ENCODE peak calls at places on chromosomes 6 and 20, in eight cellular contexts. A is A549, C is SK-N-SH, J is K562, L is H1, Z is GM12878, F is IMR-90, T is HepG2. U is an unnamed sample.

GRCh38 chr20:5214826-5215225 is 88.0 kb downstream of the CDS2 start:
- DNase-seq in J (no peak), A (no peak), F (no peak), L (no peak), C (no peak), Z (no peak), T (no peak), U (peak)

GRCh38 chr20:6071162-6071695 is 17.4 kb upstream of the LRRN4 start:
- DNase-seq in A (no peak), T (no peak), Z (no peak), J (no peak), L (no peak), C (no peak), F (no peak), U (no peak)

GRCh38 chr6:134740473-134741192 is 209.3 kb downstream of the ALDH8A1 start:
- DNase-seq in Z (no peak), L (no peak), C (peak), A (peak), F (peak), T (no peak), J (no peak), U (no peak)

GRCh38 chr6:139296927-139297326 is 5.1 kb upstream of the TXLNB start:
- DNase-seq in J (no peak), F (peak), C (no peak), Z (no peak), L (no peak), T (no peak), A (no peak), U (no peak)

GRCh38 chr20:47817573-47817972 is 32.3 kb upstream of the SULF2 start:
- DNase-seq in F (no peak), Z (no peak), J (no peak), L (no peak), C (no peak), A (no peak), T (no peak), U (no peak)

GRCh38 chr20:45329497-45330319 is 18.5 kb downstream of the SDC4 start:
- DNase-seq in C (no peak), F (no peak), A (no peak), Z (no peak), L (no peak), T (no peak), J (no peak), U (no peak)

GRCh38 chr6:144314003-144314485 is 28.9 kb downstream of the UTRN start:
- DNase-seq in Z (no peak), L (no peak), T (no peak), J (no peak), C (no peak), F (peak), A (no peak), U (no peak)

GRCh38 chr6:143027058-143027457 is 33.6 kb upstream of the AIG1 start:
- DNase-seq in L (peak), C (no peak), J (no peak), Z (no peak), T (peak), A (peak), F (peak), U (peak)

GRCh38 chr6:168417158-168417557 is 23.8 kb upstream of the SMOC2 start:
- DNase-seq in Z (no peak), L (no peak), A (no peak), F (no peak), T (peak), J (no peak), C (no peak), U (no peak)

GRCh38 chr6:161228911-161229591 is 44.8 kb downstream of the AGPAT4 start:
- DNase-seq in J (no peak), L (no peak), F (peak), Z (no peak), C (no peak), T (no peak), A (no peak), U (no peak)

GRCh38 chr6:111683749-111684267 is 78.1 kb upstream of the TRAF3IP2 start:
- DNase-seq in J (no peak), F (peak), A (no peak), C (no peak), L (no peak), Z (no peak), T (no peak), U (no peak)

GRCh38 chr20:44019638-44020335 is 105.1 kb downstream of the TOX2 start:
- DNase-seq in C (no peak), J (no peak), T (no peak), F (peak), Z (no peak), L (no peak), A (no peak), U (no peak)

GRCh38 chr20:51562334-51563140 is 20.0 kb upstream of the NFATC2 start:
- DNase-seq in L (no peak), Z (no peak), C (peak), A (peak), F (peak), T (no peak), J (peak), U (peak)

GRCh38 chr20:51562027-51562333 is 19.5 kb upstream of the NFATC2 start:
- DNase-seq in L (no peak), Z (no peak), A (no peak), F (peak), C (no peak), T (no peak), J (no peak), U (no peak)

GRCh38 chr20:51563141-51563596 is 20.6 kb upstream of the NFATC2 start:
- DNase-seq in Z (no peak), T (no peak), J (no peak), A (no peak), F (no peak), L (no peak), C (no peak), U (no peak)

GRCh38 chr20:51560042-51560441 is 17.5 kb upstream of the NFATC2 start:
- DNase-seq in L (no peak), J (no peak), T (no peak), F (no peak), A (no peak), Z (no peak), C (no peak), U (no peak)

GRCh38 chr20:51560550-51561307 is 18.2 kb upstream of the NFATC2 start:
- DNase-seq in Z (no peak), J (no peak), T (no peak), C (no peak), A (no peak), L (no peak), F (peak), U (no peak)
- TF ChIP-seq USF2 in Z (no peak), J (no peak), T (peak), C (no peak), A (no peak), L (no peak), F (no peak), U (no peak)

DNA sequence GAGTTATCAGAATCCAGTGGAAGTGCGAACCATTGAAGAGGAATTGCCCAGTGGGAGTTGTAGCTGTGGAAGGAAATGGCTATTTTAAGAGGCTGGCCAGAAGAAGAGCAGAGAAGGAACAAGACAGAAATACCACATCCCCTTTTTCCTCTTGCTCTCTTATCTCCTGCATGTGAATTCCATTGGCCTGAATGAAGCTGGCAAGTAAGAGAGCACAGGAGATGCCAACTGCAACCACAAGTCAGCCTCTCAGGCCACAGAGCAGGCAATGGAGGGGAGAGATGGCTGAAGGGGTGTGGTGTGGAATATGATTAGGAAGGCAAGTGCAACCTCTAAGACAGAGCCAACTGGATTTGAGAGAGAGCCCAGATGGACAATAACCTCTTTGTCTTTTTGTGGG is 362.7 kb upstream of the IMPG1 start:
- DNase-seq in T (no peak), F (no peak), A (no peak), Z (no peak), L (no peak), C (no peak), J (no peak), U (no peak)
- TF ChIP-seq USF2 in T (no peak), F (no peak), A (no peak), Z (no peak), L (no peak), C (no peak), J (no peak), U (no peak)

DNA sequence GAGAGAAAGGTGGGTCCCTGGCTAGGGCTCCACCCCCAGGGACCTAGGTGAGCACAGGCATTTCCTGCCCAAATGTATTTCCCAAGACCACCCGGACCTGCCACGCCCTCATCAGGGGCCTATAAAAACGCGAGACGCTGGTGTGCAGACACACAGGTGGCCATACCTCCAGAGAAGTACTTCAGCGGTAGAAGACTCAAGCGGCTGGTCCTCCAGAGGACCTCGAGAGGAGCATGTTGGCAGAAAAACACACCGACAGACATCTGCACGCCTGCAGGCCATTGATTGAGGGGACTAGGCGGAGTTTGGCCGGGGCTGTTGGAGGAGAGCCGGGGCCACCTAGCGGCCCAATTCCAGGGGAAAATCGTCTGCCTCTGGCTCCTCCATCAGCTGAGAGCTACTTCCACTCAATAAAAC is 695.8 kb upstream of the MMS22L start:
- DNase-seq in J (no peak), L (no peak), F (no peak), Z (no peak), C (no peak), A (peak), T (peak), U (peak)
- TF ChIP-seq USF2 in J (no peak), L (no peak), F (no peak), Z (no peak), C (no peak), A (no peak), T (no peak), U (no peak)

DNA sequence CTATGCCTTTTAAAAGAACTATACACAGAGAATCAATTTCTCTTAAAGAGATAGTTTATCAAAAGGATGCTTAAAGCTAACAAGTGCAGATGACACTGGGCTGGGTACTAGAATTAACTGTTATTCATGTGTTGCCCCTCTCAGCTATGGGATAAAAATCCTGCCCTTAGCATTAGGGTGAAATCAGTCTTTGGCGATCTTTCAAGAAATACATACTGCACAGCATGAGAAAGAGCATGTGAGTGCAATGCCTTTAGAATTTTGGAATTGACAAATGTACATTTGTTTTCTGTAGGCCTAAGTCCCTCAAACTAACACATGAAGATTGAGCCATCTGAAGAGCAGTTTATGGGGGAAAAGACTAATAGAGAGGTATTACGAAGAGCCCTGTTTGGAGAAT is 115.4 kb downstream of the ZFP64 start:
- DNase-seq in L (no peak), F (peak), C (peak), J (no peak), Z (no peak), A (no peak), T (no peak), U (no peak)
- TF ChIP-seq USF2 in L (no peak), F (no peak), C (no peak), J (no peak), Z (no peak), A (no peak), T (no peak), U (no peak)

GRCh38 chr6:15132854-15133670 is 112.8 kb upstream of the JARID2 start:
- DNase-seq in A (peak), Z (no peak), T (peak), J (no peak), C (no peak), F (peak), L (no peak), U (no peak)
- TF ChIP-seq USF2 in A (no peak), Z (no peak), T (no peak), J (no peak), C (no peak), F (no peak), L (no peak), U (no peak)

DNA sequence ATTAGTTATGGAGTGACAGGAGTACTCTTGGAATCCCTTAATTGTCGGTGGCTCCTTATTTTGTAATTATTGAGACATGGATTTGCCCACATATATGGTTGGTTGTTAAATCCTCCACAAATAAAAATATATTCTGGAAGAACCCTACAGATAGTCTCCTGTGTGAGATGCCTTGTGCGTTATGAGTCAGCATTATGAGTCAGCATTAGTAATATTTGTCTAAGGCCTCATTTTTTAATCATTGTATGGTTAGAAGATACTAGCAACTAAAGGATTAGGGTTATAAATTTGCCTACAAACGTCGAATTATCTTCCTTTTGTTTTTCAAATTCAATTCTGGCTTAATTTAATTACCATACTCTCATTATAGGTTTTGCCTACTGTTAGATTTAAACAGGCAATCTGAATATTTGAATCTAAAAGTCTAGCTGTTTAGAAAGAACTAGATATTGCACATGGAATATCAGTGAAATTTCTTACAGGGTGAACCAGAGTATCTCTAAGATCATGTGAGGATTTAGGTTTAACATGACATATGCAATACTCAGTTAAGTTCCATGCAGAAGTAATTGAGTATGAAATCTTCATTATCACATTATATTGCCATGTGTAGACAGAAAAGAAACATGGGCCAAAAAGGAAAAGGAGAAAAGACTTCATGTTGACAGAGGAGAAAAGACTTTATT is 5.9 kb downstream of the C6orf58 start:
- DNase-seq in A (peak), T (peak), J (no peak), F (peak), C (no peak), Z (no peak), L (no peak), U (no peak)
- TF ChIP-seq USF2 in A (no peak), T (no peak), J (no peak), F (no peak), C (no peak), Z (no peak), L (no peak), U (no peak)

GRCh38 chr6:159844737-159845645 is 44.9 kb downstream of the PNLDC1 start:
- DNase-seq in F (no peak), Z (no peak), J (no peak), A (no peak), T (no peak), L (no peak), C (no peak), U (no peak)
- TF ChIP-seq USF2 in F (no peak), Z (no peak), J (no peak), A (no peak), T (no peak), L (no peak), C (no peak), U (no peak)

DNA sequence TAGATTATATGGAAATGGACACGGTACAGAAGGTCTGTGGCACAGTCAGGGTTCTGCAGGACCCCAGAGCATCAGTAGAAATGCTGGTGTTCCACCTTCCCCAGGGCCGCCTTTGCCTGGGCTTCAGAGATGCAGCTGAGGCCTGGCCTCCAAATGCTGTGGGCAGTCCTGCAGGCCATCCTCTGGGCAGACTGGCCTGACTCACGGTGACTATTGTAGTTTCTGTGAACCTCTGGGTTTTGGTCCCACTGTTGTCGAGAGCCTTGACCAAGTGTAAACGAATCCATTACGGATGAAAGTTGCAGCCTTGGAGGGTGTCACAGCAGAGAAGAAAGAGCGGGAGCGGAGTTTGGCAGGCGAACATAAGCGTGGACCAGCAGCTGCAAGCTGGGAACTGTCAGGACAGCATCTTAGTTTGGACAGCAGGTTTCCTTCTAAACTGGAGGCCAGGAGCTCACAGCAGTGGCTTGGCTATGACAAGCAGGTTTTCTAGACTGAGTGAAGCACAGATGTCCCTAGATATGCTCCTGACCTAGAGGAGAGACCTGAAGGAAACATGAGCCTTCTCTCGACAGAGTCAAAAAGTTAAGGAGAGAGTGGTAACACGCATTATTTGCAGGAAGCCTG is 46.2 kb upstream of the BCLAF1 start:
- DNase-seq in C (no peak), J (no peak), T (no peak), L (no peak), F (peak), Z (no peak), A (no peak), U (no peak)
- TF ChIP-seq USF2 in C (no peak), J (no peak), T (no peak), L (no peak), F (no peak), Z (no peak), A (no peak), U (no peak)

DNA sequence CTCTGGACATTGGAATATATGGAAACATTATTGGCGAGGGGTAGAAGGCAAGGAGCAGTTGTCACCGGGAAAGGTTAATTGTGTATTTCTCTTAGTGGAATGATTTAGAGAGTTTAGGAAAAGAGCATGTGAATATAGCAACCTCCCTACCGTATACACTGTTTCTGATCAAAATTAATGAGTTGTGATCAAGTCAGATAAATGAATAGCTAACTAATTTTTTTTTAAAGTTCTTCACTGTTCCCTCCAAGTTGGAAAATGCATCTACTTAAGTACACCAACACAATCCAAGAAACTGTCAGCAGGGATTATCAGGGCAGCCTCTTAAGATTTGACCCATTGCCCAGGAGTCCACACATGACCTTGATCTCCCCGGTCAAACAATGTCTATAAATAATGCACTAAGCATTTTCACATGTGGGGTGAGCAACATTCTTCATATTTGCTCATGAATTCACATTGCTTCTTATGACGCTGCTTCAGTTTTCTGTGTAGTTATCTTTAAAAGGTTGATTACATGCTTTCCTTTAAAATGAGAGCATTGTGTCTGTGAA is 680.8 kb upstream of the NRSN1 start:
- DNase-seq in T (no peak), Z (no peak), J (no peak), L (no peak), A (no peak), F (no peak), C (no peak), U (no peak)
- TF ChIP-seq USF2 in T (no peak), Z (no peak), J (no peak), L (no peak), A (no peak), F (no peak), C (no peak), U (no peak)